ENCODE peak calls at places on chromosomes 4 and X, in six cellular contexts. One of them, this sample, is unnamed.

GRCh38 chrX:84144281-84144680 is 43.7 kb downstream of the RPS6KA6 start:
- DNase-seq in left ventricle myocardium inferior: no peak
- DNase-seq in AG10803: no peak
- DNase-seq in cardiac muscle cell: no peak
- DNase-seq in fibroblast of mammary gland: peak; percentile 60
- DNase-seq in PC-3: no peak
- DNase-seq in this sample: no peak

GRCh38 chr4:109574443-109574850 is 14.4 kb downstream of the MCUB start:
- DNase-seq in PC-3: peak; percentile 11
- DNase-seq in left ventricle myocardium inferior: no peak
- DNase-seq in AG10803: no peak
- DNase-seq in fibroblast of mammary gland: peak; percentile 6
- DNase-seq in cardiac muscle cell: peak; percentile 48
- DNase-seq in this sample: peak; percentile 51

GRCh38 chr4:11914406-11914805 is 485.7 kb upstream of the HS3ST1 start:
- DNase-seq in cardiac muscle cell: peak; percentile 89
- DNase-seq in fibroblast of mammary gland: no peak
- DNase-seq in left ventricle myocardium inferior: no peak
- DNase-seq in PC-3: no peak
- DNase-seq in AG10803: no peak
- DNase-seq in this sample: peak; percentile 95

GRCh38 chr4:4317496-4318232 is 27.6 kb downstream of the ZBTB49 start:
- DNase-seq in left ventricle myocardium inferior: no peak
- DNase-seq in PC-3: no peak
- DNase-seq in fibroblast of mammary gland: no peak
- DNase-seq in AG10803: no peak
- DNase-seq in cardiac muscle cell: no peak
- DNase-seq in this sample: no peak

GRCh38 chr4:182869697-182870096 is 47.5 kb downstream of the DCTD start:
- DNase-seq in cardiac muscle cell: no peak
- DNase-seq in left ventricle myocardium inferior: no peak
- DNase-seq in PC-3: no peak
- DNase-seq in fibroblast of mammary gland: no peak
- DNase-seq in AG10803: no peak
- DNase-seq in this sample: no peak

GRCh38 chrX:108307408-108308085 is 130.7 kb downstream of the COL4A6 start:
- DNase-seq in AG10803: no peak
- DNase-seq in PC-3: peak; percentile 70
- DNase-seq in fibroblast of mammary gland: no peak
- DNase-seq in cardiac muscle cell: peak; percentile 31
- DNase-seq in left ventricle myocardium inferior: peak; percentile 39
- DNase-seq in this sample: peak; percentile 59

GRCh38 chr4:123553279-123553678 is 156.7 kb downstream of the SPRY1 start:
- DNase-seq in left ventricle myocardium inferior: no peak
- DNase-seq in cardiac muscle cell: no peak
- DNase-seq in AG10803: no peak
- DNase-seq in PC-3: no peak
- DNase-seq in fibroblast of mammary gland: no peak
- DNase-seq in this sample: no peak

GRCh38 chrX:153365670-153366069 is 31.7 kb downstream of the ZNF275 start:
- DNase-seq in left ventricle myocardium inferior: no peak
- DNase-seq in PC-3: no peak
- DNase-seq in fibroblast of mammary gland: no peak
- DNase-seq in AG10803: no peak
- DNase-seq in cardiac muscle cell: no peak
- DNase-seq in this sample: no peak

GRCh38 chr4:132669786-132670185 is 479.3 kb upstream of the PCDH10 start:
- DNase-seq in AG10803: no peak
- DNase-seq in cardiac muscle cell: no peak
- DNase-seq in fibroblast of mammary gland: no peak
- DNase-seq in PC-3: peak; percentile 2
- DNase-seq in left ventricle myocardium inferior: no peak
- DNase-seq in this sample: no peak

GRCh38 chrX:110987292-110987691 is 108.7 kb upstream of the PAK3 start:
- DNase-seq in fibroblast of mammary gland: no peak
- DNase-seq in PC-3: peak; percentile 16
- DNase-seq in left ventricle myocardium inferior: no peak
- DNase-seq in cardiac muscle cell: peak; percentile 1
- DNase-seq in AG10803: no peak
- DNase-seq in this sample: no peak
- TF ChIP-seq CTCF in fibroblast of mammary gland: peak; percentile 14
- TF ChIP-seq CTCF in PC-3: peak; percentile 32
- TF ChIP-seq CTCF in left ventricle myocardium inferior: no peak
- TF ChIP-seq CTCF in cardiac muscle cell: peak; percentile 18
- TF ChIP-seq CTCF in AG10803: peak; percentile 10
- TF ChIP-seq CTCF in this sample: peak; percentile 11

DNA sequence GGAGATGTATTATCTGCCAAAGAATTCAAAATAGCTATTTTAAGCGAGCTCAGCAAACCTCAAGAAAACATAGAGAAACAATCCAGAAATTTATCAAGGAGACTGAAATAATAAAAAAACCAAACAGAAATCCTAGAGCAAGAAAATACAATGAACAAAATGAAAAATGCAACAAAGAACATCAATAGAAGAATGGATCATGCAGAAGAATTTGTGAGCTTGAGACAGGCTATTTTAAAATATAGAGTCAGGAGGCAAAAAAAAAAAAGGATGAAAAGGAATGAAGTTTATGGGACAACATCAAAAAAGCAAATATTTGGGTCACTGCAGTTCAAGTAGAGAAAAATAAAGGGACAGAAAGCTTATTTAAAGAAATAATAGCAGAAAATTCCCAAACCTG is 29.1 kb downstream of the CENPE start:
- DNase-seq in left ventricle myocardium inferior: no peak
- DNase-seq in PC-3: no peak
- DNase-seq in AG10803: no peak
- DNase-seq in cardiac muscle cell: no peak
- DNase-seq in fibroblast of mammary gland: no peak
- DNase-seq in this sample: no peak
- H3K4me3 ChIP-seq in left ventricle myocardium inferior: no peak overlapping the region
- H3K4me3 ChIP-seq in PC-3: no peak overlapping the region
- H3K4me3 ChIP-seq in AG10803: no peak overlapping the region
- H3K4me3 ChIP-seq in cardiac muscle cell: no peak overlapping the region
- H3K4me3 ChIP-seq in fibroblast of mammary gland: no peak overlapping the region
- H3K4me3 ChIP-seq in this sample: no peak overlapping the region

DNA sequence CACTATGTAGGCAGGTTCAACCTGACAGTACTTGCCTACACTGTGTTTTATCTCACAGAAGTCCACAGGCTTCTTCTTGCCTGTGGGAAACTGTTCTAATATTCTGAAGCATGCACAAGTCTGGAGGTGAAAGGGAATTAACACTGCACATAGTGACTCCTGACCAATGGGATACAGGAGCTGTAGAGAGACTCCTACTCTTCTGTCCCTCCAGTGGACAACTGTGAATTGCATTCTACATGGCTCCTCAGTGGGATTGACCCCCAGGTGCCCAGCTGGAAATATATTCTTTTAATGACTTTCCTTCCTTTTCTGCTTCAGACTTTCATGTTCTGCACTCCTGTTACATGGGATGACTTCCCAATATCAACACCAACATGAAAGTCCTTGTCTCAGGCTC is 8.2 kb upstream of the YIPF6 start:
- DNase-seq in PC-3: peak; percentile 62
- DNase-seq in left ventricle myocardium inferior: no peak
- DNase-seq in cardiac muscle cell: peak; percentile 34
- DNase-seq in fibroblast of mammary gland: peak; percentile 26
- DNase-seq in AG10803: peak; percentile 12
- DNase-seq in this sample: peak; percentile 39
- TF ChIP-seq CTCF in PC-3: peak; percentile 62
- TF ChIP-seq CTCF in left ventricle myocardium inferior: peak; percentile 44
- TF ChIP-seq CTCF in cardiac muscle cell: peak; percentile 45
- TF ChIP-seq CTCF in fibroblast of mammary gland: peak; percentile 42
- TF ChIP-seq CTCF in AG10803: peak; percentile 55
- TF ChIP-seq CTCF in this sample: peak; percentile 52

DNA sequence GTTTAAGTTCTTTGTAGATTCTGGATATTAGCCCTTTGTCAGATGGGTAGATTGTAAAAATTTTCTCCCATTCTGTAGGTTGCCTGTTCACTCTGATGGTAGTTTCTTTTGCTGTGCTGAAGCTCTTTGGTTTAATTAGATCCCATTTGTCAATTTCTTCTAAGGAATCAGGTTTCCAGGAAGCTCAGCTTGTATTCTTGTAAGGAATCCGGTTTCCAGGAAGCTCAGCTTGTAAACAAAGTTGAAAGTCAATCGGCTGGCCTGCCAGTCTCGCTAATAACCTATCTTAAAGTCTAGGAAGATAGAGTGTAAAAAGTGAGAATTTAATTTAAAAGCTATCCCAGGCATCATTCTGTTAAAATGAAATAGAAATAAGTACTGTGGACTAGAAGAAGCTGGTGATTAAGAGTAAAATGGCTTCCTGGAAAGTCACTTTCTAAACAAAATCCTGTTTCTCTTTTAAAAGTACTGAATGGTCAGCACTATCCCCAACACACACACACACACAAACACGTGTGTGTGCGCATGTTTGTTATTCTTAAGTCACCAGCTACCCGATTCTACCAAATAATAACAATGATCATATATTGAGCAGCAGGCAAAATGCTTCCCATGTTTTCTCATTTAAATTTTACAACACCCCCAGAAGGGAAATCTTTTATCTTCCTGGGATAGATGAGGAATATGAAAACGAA is 171.7 kb downstream of the PAPSS1 start:
- DNase-seq in left ventricle myocardium inferior: no peak
- DNase-seq in PC-3: peak; percentile 34
- DNase-seq in fibroblast of mammary gland: peak; percentile 19
- DNase-seq in cardiac muscle cell: peak; percentile 55
- DNase-seq in AG10803: peak; percentile 32
- DNase-seq in this sample: peak; percentile 64
- H3K4me3 ChIP-seq in left ventricle myocardium inferior: peak overlapping the region; percentile 3
- H3K4me3 ChIP-seq in PC-3: peak overlapping the region; percentile 43
- H3K4me3 ChIP-seq in fibroblast of mammary gland: no peak overlapping the region
- H3K4me3 ChIP-seq in cardiac muscle cell: no peak overlapping the region
- H3K4me3 ChIP-seq in AG10803: no peak overlapping the region
- H3K4me3 ChIP-seq in this sample: no peak overlapping the region

DNA sequence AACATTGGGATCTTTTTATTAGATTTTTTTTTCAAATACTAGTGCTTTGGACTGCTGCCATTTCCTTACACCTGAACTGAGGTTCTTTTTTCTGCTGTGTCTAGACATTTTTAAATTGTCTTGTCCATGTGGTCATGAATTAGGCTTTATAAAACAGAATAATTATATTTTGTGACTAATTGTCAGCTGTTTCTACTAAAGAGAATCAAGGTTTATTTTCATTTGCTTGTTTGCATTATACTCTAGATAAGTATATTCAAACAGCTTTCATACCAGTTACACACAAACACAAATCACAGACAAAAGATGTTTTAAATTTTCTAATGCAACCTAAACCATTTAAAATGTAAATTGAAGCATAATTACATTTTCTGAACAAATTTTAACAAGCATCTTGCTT is 194.7 kb downstream of the GALNTL6 start:
- DNase-seq in PC-3: no peak
- DNase-seq in AG10803: no peak
- DNase-seq in fibroblast of mammary gland: no peak
- DNase-seq in cardiac muscle cell: no peak
- DNase-seq in left ventricle myocardium inferior: no peak
- DNase-seq in this sample: no peak
- TF ChIP-seq CTCF in PC-3: no peak
- TF ChIP-seq CTCF in AG10803: no peak
- TF ChIP-seq CTCF in fibroblast of mammary gland: no peak
- TF ChIP-seq CTCF in cardiac muscle cell: no peak
- TF ChIP-seq CTCF in left ventricle myocardium inferior: no peak
- TF ChIP-seq CTCF in this sample: no peak

DNA sequence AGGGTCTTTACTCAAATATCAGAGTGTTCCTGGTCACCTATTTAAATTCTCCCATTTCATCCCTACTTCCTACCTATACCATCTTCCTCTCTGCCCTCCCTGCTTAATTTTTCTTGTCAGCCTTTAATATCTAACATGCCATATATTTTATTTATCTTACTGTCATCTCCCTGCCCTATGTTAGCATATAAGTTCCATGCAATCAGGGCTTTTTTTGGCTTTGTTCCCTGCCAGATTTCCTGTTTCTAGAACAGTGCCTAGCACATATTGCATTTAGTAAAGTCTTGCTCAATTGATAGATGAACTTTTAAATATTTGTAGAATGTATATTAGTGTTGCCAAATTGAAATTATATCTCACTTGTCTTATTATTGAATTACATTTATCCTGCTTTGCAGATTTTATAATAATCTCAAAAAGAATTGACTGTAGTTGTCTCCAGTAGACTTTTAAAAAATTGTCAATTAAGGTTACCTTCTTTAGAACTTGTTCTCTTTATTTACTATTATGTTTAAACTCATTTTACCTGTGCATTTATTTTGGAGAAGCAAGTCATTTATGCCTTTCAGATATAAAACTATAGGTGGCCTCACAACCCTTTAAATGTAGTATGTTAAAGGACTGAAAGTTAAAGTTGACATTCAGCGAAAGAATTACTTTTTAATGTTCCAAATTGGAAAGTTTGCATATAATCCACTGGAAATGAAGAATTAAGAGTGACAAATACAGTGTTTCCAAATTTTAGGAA is 108.2 kb upstream of the BMPR1B start:
- DNase-seq in cardiac muscle cell: peak; percentile 69
- DNase-seq in fibroblast of mammary gland: peak; percentile 66
- DNase-seq in AG10803: peak; percentile 63
- DNase-seq in left ventricle myocardium inferior: no peak
- DNase-seq in PC-3: no peak
- DNase-seq in this sample: peak; percentile 65
- H3K4me3 ChIP-seq in cardiac muscle cell: no peak overlapping the region
- H3K4me3 ChIP-seq in fibroblast of mammary gland: no peak overlapping the region
- H3K4me3 ChIP-seq in AG10803: no peak overlapping the region
- H3K4me3 ChIP-seq in left ventricle myocardium inferior: no peak overlapping the region
- H3K4me3 ChIP-seq in PC-3: no peak overlapping the region
- H3K4me3 ChIP-seq in this sample: no peak overlapping the region

GRCh38 chr4:176054942-176055341 is 10.7 kb upstream of the WDR17 start:
- DNase-seq in AG10803: peak; percentile 3
- DNase-seq in cardiac muscle cell: no peak
- DNase-seq in fibroblast of mammary gland: peak; percentile 3
- DNase-seq in left ventricle myocardium inferior: no peak
- DNase-seq in PC-3: no peak
- DNase-seq in this sample: no peak
- TF ChIP-seq CTCF in AG10803: peak; percentile 29
- TF ChIP-seq CTCF in cardiac muscle cell: peak; percentile 13
- TF ChIP-seq CTCF in fibroblast of mammary gland: peak; percentile 22
- TF ChIP-seq CTCF in left ventricle myocardium inferior: no peak
- TF ChIP-seq CTCF in PC-3: peak; percentile 35
- TF ChIP-seq CTCF in this sample: peak; percentile 9

This sample was measured in fibroblast of pulmonary artery.